ENCODE peak calls at places on chromosomes 4 and X, in six cellular contexts. T is ELR, O is T-helper 1 cell, P is AG08396, Z is Peyer's patch, V is MCF 10A. G is an unnamed sample.

GRCh38 chrX:154443479-154443910 is 446 bp upstream of the FAM50A start:
- DNase-seq in Z (no peak), O (no peak), P (peak; percentile 42), T (peak; percentile 30), V (no peak), G (no peak)

GRCh38 chrX:149461746-149462145 is 43.4 kb downstream of the IDS start:
- DNase-seq in T (no peak), V (no peak), P (no peak), O (no peak), Z (no peak), G (no peak)

GRCh38 chrX:112816908-112817307 is 23.7 kb downstream of the AMOT start:
- DNase-seq in P (no peak), O (no peak), T (no peak), V (no peak), Z (no peak), G (no peak)

GRCh38 chrX:15988661-15989603 is 134.3 kb upstream of the AP1S2 start:
- DNase-seq in O (no peak), T (peak; percentile 71), V (peak; percentile 60), P (peak; percentile 34), Z (no peak), G (no peak)

GRCh38 chr4:121991968-121992367 is 40.1 kb upstream of the TRPC3 start:
- DNase-seq in P (no peak), V (no peak), T (no peak), Z (no peak), O (no peak), G (no peak)

GRCh38 chr4:62006108-62006507 is 806.0 kb downstream of the ADGRL3 start:
- DNase-seq in O (no peak), P (no peak), Z (no peak), V (no peak), T (no peak), G (no peak)

GRCh38 chr4:7691992-7692391 is 247.7 kb downstream of the AFAP1 start:
- DNase-seq in T (no peak), Z (no peak), P (no peak), O (no peak), V (no peak), G (no peak)

GRCh38 chr4:7698586-7698985 is 241.1 kb downstream of the AFAP1 start:
- DNase-seq in T (peak; percentile 20), O (no peak), V (no peak), Z (no peak), P (peak; percentile 60), G (no peak)

GRCh38 chr4:122602277-122603142 is 18.4 kb downstream of the IL21 start:
- DNase-seq in V (peak; percentile 59), P (no peak), T (peak; percentile 61), Z (no peak), O (no peak), G (no peak)

GRCh38 chr4:74897390-74897789 is 35.5 kb upstream of the PARM1 start:
- DNase-seq in Z (no peak), V (no peak), T (no peak), O (no peak), P (no peak), G (no peak)

GRCh38 chrX:140432328-140433025 is 72.4 kb downstream of the SOX3 start:
- DNase-seq in V (peak; percentile 86), P (no peak), O (no peak), T (no peak), Z (no peak), G (peak; percentile 82)

GRCh38 chr4:174575436-174575835 is 53.1 kb upstream of the HPGD start:
- DNase-seq in Z (no peak), O (no peak), T (no peak), P (no peak), V (no peak), G (no peak)

GRCh38 chrX:79096339-79096638 is 48.2 kb upstream of the GPR174 start:
- DNase-seq in Z (no peak), P (no peak), V (no peak), O (no peak), T (no peak), G (no peak)

GRCh38 chrX:151714367-151714766 is 1.5 kb upstream of the FATE1 start:
- DNase-seq in O (no peak), V (no peak), T (no peak), P (no peak), Z (no peak), G (no peak)

GRCh38 chr4:173909294-173909693 is 374.2 kb downstream of the FBXO8 start:
- DNase-seq in Z (no peak), O (no peak), V (no peak), T (no peak), P (no peak), G (no peak)

GRCh38 chr4:64538219-64538618 is 129.0 kb upstream of the TECRL start:
- DNase-seq in Z (no peak), P (no peak), O (no peak), T (no peak), V (no peak), G (no peak)

GRCh38 chrX:63453571-63453970 is 102.4 kb upstream of the SPIN4 start:
- DNase-seq in P (no peak), T (no peak), V (no peak), Z (no peak), O (no peak), G (no peak)

GRCh38 chr4:7158081-7158750 is 34.1 kb upstream of the SORCS2 start:
- DNase-seq in O (no peak), T (no peak), V (no peak), P (no peak), Z (peak; percentile 31), G (no peak)

GRCh38 chr4:42401171-42401570 is 3.9 kb downstream of the SHISA3 start:
- DNase-seq in T (no peak), O (no peak), V (peak; percentile 50), P (no peak), Z (no peak), G (no peak)

GRCh38 chrX:10813761-10814160 is 193.4 kb upstream of the MID1 start:
- DNase-seq in V (peak; percentile 26), T (no peak), Z (no peak), O (no peak), P (no peak), G (no peak)

GRCh38 chr4:72311291-72311690 is 257.7 kb downstream of the ADAMTS3 start:
- DNase-seq in P (no peak), Z (no peak), T (no peak), V (peak; percentile 64), O (no peak), G (no peak)

GRCh38 chrX:10017866-10018265 is 50.7 kb downstream of the CLDN34 start:
- DNase-seq in P (peak; percentile 52), O (no peak), Z (peak; percentile 42), V (peak; percentile 79), T (peak; percentile 89), G (no peak)

GRCh38 chr4:8314691-8315255 is 45.2 kb downstream of the HTRA3 start:
- DNase-seq in V (no peak), O (no peak), T (no peak), P (no peak), Z (peak; percentile 14), G (peak; percentile 32)

GRCh38 chr4:99321241-99322191 is at the start of gene ADH1B:
- DNase-seq in O (no peak), T (no peak), Z (no peak), V (no peak), P (no peak), G (peak; percentile 58)

GRCh38 chr4:85496146-85496849 is 21.3 kb downstream of the ARHGAP24 start:
- DNase-seq in Z (no peak), P (no peak), O (no peak), V (peak; percentile 44), T (peak; percentile 70), G (no peak)

GRCh38 chr4:105894570-105895323 is 524 bp upstream of the NPNT start:
- DNase-seq in Z (peak; percentile 55), T (no peak), V (no peak), P (peak; percentile 13), O (no peak), G (no peak)

GRCh38 chrX:153781428-153782047 is 697 bp downstream of the SRPK3 start:
- DNase-seq in P (no peak), V (no peak), Z (no peak), T (no peak), O (no peak), G (no peak)

GRCh38 chrX:115547448-115547847 is 13.5 kb upstream of the PLS3 start:
- DNase-seq in V (no peak), O (no peak), T (peak; percentile 18), Z (no peak), P (no peak), G (no peak)

GRCh38 chr4:84985952-84986351 is 19.5 kb upstream of the WDFY3 start:
- DNase-seq in P (no peak), O (no peak), V (peak; percentile 62), Z (no peak), T (peak; percentile 88), G (no peak)

GRCh38 chr4:5980436-5981155 is 37.6 kb downstream of the C4orf50 start:
- DNase-seq in T (no peak), P (no peak), O (no peak), Z (no peak), V (peak; percentile 5), G (no peak)

GRCh38 chr4:166512267-166512666 is 639.2 kb downstream of the TLL1 start:
- DNase-seq in Z (no peak), T (no peak), P (no peak), V (no peak), O (no peak), G (no peak)

GRCh38 chr4:137124278-137124932 is 407.9 kb downstream of the PCDH18 start:
- DNase-seq in O (no peak), P (peak; percentile 30), V (peak; percentile 77), T (peak; percentile 75), Z (no peak), G (no peak)

GRCh38 chr4:94665500-94666398 is 92.0 kb upstream of the BMPR1B start:
- DNase-seq in Z (no peak), P (no peak), T (no peak), O (no peak), V (no peak), G (no peak)

GRCh38 chr4:149980941-149981340 is 97.3 kb upstream of the DCLK2 start:
- DNase-seq in T (peak; percentile 58), Z (peak; percentile 63), V (peak; percentile 72), P (peak; percentile 43), O (no peak), G (no peak)

GRCh38 chr4:1207603-1208265 is 35.4 kb upstream of the SPON2 start:
- DNase-seq in T (no peak), V (no peak), Z (peak; percentile 58), P (peak; percentile 90), O (no peak), G (peak; percentile 62)

GRCh38 chrX:70033348-70033747 is 16.4 kb downstream of the AWAT2 start:
- DNase-seq in Z (no peak), T (peak; percentile 45), O (no peak), V (peak; percentile 49), P (peak; percentile 36), G (no peak)

GRCh38 chr4:156738756-156739155 is 232.8 kb downstream of the PDGFC start:
- DNase-seq in P (no peak), Z (no peak), V (no peak), O (no peak), T (no peak), G (no peak)

GRCh38 chr4:181293541-181293940 is 949.7 kb upstream of the TENM3 start:
- DNase-seq in V (no peak), T (no peak), Z (no peak), O (no peak), P (no peak), G (no peak)

G was measured in left lobe of liver.